ENCODE peak calls at places on chromosomes 5 and 9, in four cellular contexts. V is HepG2, X is GM12878, F is K562. M is an unnamed sample.

GRCh38 chr9:115194216-115194615 is 76.3 kb upstream of the TNC start:
- DNase-seq in V (no peak), X (no peak), F (no peak), M (no peak)

GRCh38 chr9:129414377-129415021 is 206.4 kb downstream of the C9orf50 start:
- DNase-seq in V (peak; percentile 48), X (no peak), F (no peak), M (no peak)

GRCh38 chr5:90528704-90529233 is 615 bp downstream of the LYSMD3 start:
- DNase-seq in F (peak; percentile 22), V (no peak), X (no peak), M (no peak)

GRCh38 chr5:113253037-113253436 is 181.8 kb downstream of the TSSK1B start:
- DNase-seq in V (no peak), F (no peak), X (no peak), M (no peak)

GRCh38 chr9:111661802-111662491 is 542 bp downstream of the GNG10 start:
- DNase-seq in X (no peak), F (peak; percentile 57), V (no peak), M (peak; percentile 67)

GRCh38 chr9:134964271-134964670 is 46.6 kb upstream of the FCN1 start:
- DNase-seq in X (no peak), F (no peak), V (no peak), M (no peak)

GRCh38 chr5:178793156-178793555 is 62.7 kb upstream of the ZNF354A start:
- DNase-seq in V (peak; percentile 21), F (no peak), X (no peak), M (peak; percentile 70)

GRCh38 chr9:130117816-130118632 is 54.2 kb upstream of the NCS1 start:
- DNase-seq in F (no peak), X (no peak), V (no peak), M (no peak)

GRCh38 chr5:75512383-75513074 is 838 bp downstream of the POLK start:
- DNase-seq in V (peak; percentile 14), X (no peak), F (no peak), M (no peak)

GRCh38 chr9:130211548-130212226 is 39.5 kb downstream of the NCS1 start:
- DNase-seq in F (no peak), V (no peak), X (no peak), M (no peak)

GRCh38 chr9:20693068-20693467 is 9.0 kb downstream of the FOCAD start:
- DNase-seq in V (no peak), X (no peak), F (no peak), M (no peak)

GRCh38 chr5:150663936-150664335 is 2.9 kb downstream of the MYOZ3 start:
- DNase-seq in V (no peak), X (no peak), F (no peak), M (no peak)
- TF ChIP-seq ATF2 in V (no peak), X (no peak), F (no peak), M (no peak)

GRCh38 chr5:105688227-105688807 is 1982.4 kb downstream of the EFNA5 start:
- DNase-seq in X (no peak), V (no peak), F (no peak), M (peak; percentile 48)
- TF ChIP-seq RFX5 in X (no peak), V (no peak), F (no peak), M (no peak)

DNA sequence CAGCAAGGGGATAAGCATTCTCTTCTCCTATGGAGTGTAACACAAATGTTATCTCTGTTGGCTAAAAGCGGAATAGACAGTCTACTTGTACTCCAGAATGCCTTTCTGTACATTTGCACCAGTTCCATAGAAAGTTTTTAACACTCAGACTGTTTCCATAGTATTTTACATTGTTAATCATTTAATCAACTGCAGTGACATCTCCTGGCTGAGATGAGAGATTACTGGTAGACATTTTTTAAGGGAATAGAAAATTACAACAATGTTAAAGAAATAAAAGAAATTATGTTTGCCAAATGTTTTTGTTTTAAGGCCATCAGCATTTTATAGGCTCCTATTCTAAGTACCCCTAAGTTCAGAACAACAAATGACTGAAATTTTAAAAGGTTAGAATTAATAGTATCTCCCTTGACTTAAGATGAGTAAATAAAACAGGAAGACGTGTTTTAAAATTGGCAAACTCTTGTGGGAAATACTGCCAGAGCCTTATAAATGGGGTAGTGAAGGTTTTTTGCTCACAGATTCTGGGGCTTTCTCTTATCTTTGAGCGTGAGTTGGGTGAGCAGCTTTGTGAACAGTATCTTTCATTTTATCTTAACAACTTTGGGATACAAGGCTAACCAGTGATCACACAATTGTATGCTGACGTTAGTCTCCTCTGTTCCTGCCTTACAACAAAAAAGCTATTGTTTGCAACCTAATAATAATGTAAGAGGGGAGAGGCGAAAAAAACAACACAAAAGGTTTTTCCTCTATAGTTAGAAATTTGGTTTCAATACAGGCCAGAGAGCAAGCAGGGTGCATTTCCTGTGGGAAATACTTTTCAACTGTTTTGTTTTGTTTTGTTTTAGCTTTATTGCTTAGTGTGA is 294.4 kb downstream of the FBXL7 start:
- DNase-seq in X (no peak), V (no peak), F (no peak), M (no peak)
- TF ChIP-seq ATF2 in X (no peak), V (no peak), F (no peak), M (no peak)

DNA sequence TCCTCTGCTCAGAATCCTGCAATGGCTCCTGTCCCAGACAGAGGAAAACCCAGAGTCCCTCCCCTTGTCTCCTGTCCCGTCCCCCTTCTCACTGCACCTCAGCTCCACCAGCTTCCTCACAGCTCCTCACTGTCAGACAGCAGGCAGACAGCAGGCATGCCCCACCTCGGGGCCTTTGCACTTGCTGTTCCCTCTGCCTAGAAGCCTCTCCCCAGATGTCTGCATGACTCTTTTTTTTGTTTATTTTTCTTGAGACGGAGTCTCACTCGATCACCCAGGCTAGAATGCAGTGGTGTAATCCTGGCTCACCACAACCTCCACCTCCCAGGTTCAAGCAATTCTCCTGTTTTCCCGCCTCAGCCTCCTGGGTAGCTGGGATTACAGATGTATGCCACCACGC is 8.8 kb upstream of the SLC6A7 start:
- DNase-seq in V (no peak), F (no peak), X (no peak), M (no peak)
- TF ChIP-seq RFX5 in V (no peak), F (no peak), X (no peak), M (no peak)

GRCh38 chr5:139579-140442 is 47.8 kb downstream of the PLEKHG4B start:
- DNase-seq in F (no peak), V (no peak), X (no peak), M (no peak)
- TF ChIP-seq ATF2 in F (no peak), V (no peak), X (no peak), M (no peak)

DNA sequence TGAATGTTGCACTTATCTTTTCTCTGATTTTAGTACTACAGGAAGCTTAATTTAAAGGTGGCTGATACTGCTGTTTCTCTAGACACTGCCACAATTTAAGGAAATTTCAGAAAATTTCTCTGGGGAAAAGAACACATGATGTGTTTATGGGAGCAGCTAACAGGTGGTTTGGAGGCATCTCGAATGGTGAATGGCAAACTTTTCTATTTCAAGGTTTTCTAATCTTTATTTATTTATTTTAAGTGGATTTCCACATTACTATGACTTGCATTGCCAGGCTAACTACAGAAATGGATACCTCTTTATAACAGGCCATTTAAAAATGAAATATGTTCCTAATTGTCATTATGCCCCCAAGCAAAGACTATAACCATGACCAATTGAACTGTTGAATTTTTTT is 50.4 kb downstream of the PDE6A start:
- DNase-seq in F (no peak), X (no peak), V (no peak), M (no peak)
- TF ChIP-seq RFX5 in F (no peak), X (no peak), V (no peak), M (no peak)

GRCh38 chr5:172719211-172719610 is 51.8 kb downstream of the DUSP1 start:
- DNase-seq in V (no peak), X (no peak), F (no peak), M (no peak)

GRCh38 chr5:172723508-172723907 is 47.5 kb downstream of the DUSP1 start:
- DNase-seq in V (no peak), F (no peak), X (no peak), M (no peak)

GRCh38 chr5:172722309-172722815 is 48.6 kb downstream of the DUSP1 start:
- DNase-seq in V (no peak), X (no peak), F (no peak), M (no peak)

GRCh38 chr5:172720655-172721054 is 50.3 kb downstream of the DUSP1 start:
- DNase-seq in F (no peak), V (no peak), X (no peak), M (no peak)

GRCh38 chr5:172721455-172722308 is 49.3 kb downstream of the DUSP1 start:
- DNase-seq in F (no peak), V (no peak), X (no peak), M (no peak)
- TF ChIP-seq ATF2 in F (no peak), V (no peak), X (no peak), M (no peak)

DNA sequence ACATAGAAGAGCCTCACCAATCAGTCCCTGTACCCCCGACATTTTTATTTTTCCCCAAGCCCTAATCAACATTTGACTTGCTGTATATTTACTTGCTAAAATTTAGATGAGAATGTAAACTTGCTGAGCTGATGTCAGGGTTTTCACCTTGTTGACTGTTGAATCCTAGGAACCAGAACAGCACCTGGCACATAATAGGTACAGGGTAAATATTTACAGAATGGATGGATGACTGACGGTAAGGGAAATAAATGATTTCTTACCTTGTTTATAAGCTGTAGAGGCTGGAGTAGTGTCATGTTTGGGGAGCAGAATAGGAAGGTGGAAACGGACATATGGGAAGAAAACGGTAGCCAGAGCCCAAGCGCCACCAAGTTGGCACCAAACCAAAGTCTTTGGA is 107.0 kb upstream of the NUDT12 start:
- DNase-seq in F (no peak), V (no peak), X (no peak), M (no peak)
- TF ChIP-seq RFX5 in F (no peak), V (no peak), X (no peak), M (no peak)

GRCh38 chr5:1760656-1761452 is 38.8 kb downstream of the MRPL36 start:
- DNase-seq in V (no peak), F (no peak), X (no peak), M (peak; percentile 46)

GRCh38 chr5:1758574-1758973 is 41.1 kb downstream of the MRPL36 start:
- DNase-seq in X (no peak), F (no peak), V (no peak), M (no peak)

GRCh38 chr5:1761453-1761755 is 38.2 kb downstream of the MRPL36 start:
- DNase-seq in X (no peak), V (no peak), F (no peak), M (no peak)

GRCh38 chr5:1757511-1757910 is 42.1 kb downstream of the MRPL36 start:
- DNase-seq in V (no peak), F (no peak), X (no peak), M (no peak)

GRCh38 chr5:1759378-1759970 is 40.2 kb downstream of the MRPL36 start:
- DNase-seq in V (no peak), X (no peak), F (no peak), M (no peak)
- TF ChIP-seq ATF2 in V (no peak), X (no peak), F (no peak), M (no peak)